ENCODE peak calls at places on chromosomes 2 and 18, in six cellular contexts. One of them, this sample, is unnamed.
A peak's percentile ranks its signal among the peaks of the same experiment; 100 is the strongest.

GRCh38 chr18:24060644-24061043 is 46.1 kb downstream of the TTC39C start:
- DNase-seq in colonic mucosa: no peak
- DNase-seq in dorsolateral prefrontal cortex: no peak
- DNase-seq in fibroblast of mammary gland: peak; percentile 59
- DNase-seq in GM23338: no peak
- DNase-seq in tibial artery: no peak
- DNase-seq in this sample: peak; percentile 29

GRCh38 chr2:39266139-39266805 is 22.5 kb upstream of the CDKL4 start:
- DNase-seq in GM23338: no peak
- DNase-seq in dorsolateral prefrontal cortex: no peak
- DNase-seq in tibial artery: no peak
- DNase-seq in fibroblast of mammary gland: peak; percentile 8
- DNase-seq in colonic mucosa: no peak
- DNase-seq in this sample: peak; percentile 6

GRCh38 chr2:10720306-10720705 is 1.1 kb upstream of the ATP6V1C2 start:
- DNase-seq in dorsolateral prefrontal cortex: no peak
- DNase-seq in fibroblast of mammary gland: no peak
- DNase-seq in colonic mucosa: no peak
- DNase-seq in tibial artery: no peak
- DNase-seq in GM23338: no peak
- DNase-seq in this sample: no peak

GRCh38 chr2:100957971-100958653 is 44.0 kb upstream of the RPL31 start:
- DNase-seq in GM23338: no peak
- DNase-seq in tibial artery: peak; percentile 81
- DNase-seq in dorsolateral prefrontal cortex: no peak
- DNase-seq in colonic mucosa: no peak
- DNase-seq in fibroblast of mammary gland: peak; percentile 96
- DNase-seq in this sample: peak; percentile 79

GRCh38 chr18:24214913-24215312 is 76.1 kb downstream of the CABYR start:
- DNase-seq in fibroblast of mammary gland: no peak
- DNase-seq in colonic mucosa: no peak
- DNase-seq in tibial artery: no peak
- DNase-seq in GM23338: no peak
- DNase-seq in dorsolateral prefrontal cortex: no peak
- DNase-seq in this sample: no peak

GRCh38 chr2:55112229-55113016 is 62.2 kb upstream of the RTN4 start:
- DNase-seq in fibroblast of mammary gland: peak; percentile 84
- DNase-seq in tibial artery: peak; percentile 92
- DNase-seq in GM23338: no peak
- DNase-seq in colonic mucosa: peak; percentile 65
- DNase-seq in dorsolateral prefrontal cortex: peak; percentile 82
- DNase-seq in this sample: peak; percentile 43

GRCh38 chr18:31247574-31248199 is 70.3 kb upstream of the DSG1 start:
- DNase-seq in fibroblast of mammary gland: peak; percentile 9
- DNase-seq in dorsolateral prefrontal cortex: no peak
- DNase-seq in tibial artery: no peak
- DNase-seq in GM23338: no peak
- DNase-seq in colonic mucosa: no peak
- DNase-seq in this sample: peak; percentile 72

GRCh38 chr2:167294031-167294774 is 405.9 kb downstream of the XIRP2 start:
- DNase-seq in dorsolateral prefrontal cortex: peak; percentile 34
- DNase-seq in fibroblast of mammary gland: peak; percentile 28
- DNase-seq in colonic mucosa: peak; percentile 54
- DNase-seq in tibial artery: peak; percentile 66
- DNase-seq in GM23338: peak; percentile 73
- DNase-seq in this sample: peak; percentile 30

GRCh38 chr2:127639111-127639474 is 6.9 kb upstream of the GPR17 start:
- DNase-seq in fibroblast of mammary gland: no peak
- DNase-seq in tibial artery: no peak
- DNase-seq in dorsolateral prefrontal cortex: no peak
- DNase-seq in GM23338: no peak
- DNase-seq in colonic mucosa: no peak
- DNase-seq in this sample: no peak

GRCh38 chr2:28674062-28674712 is 77.4 kb upstream of the PPP1CB start:
- DNase-seq in colonic mucosa: no peak
- DNase-seq in tibial artery: no peak
- DNase-seq in GM23338: no peak
- DNase-seq in dorsolateral prefrontal cortex: no peak
- DNase-seq in fibroblast of mammary gland: no peak
- DNase-seq in this sample: peak; percentile 57

GRCh38 chr2:169933124-169933711 is 106.0 kb downstream of the UBR3 start:
- DNase-seq in GM23338: peak; percentile 61
- DNase-seq in tibial artery: no peak
- DNase-seq in dorsolateral prefrontal cortex: no peak
- DNase-seq in fibroblast of mammary gland: peak; percentile 68
- DNase-seq in colonic mucosa: no peak
- DNase-seq in this sample: peak; percentile 62

GRCh38 chr2:134167015-134167414 is 86.9 kb upstream of the MGAT5 start:
- DNase-seq in dorsolateral prefrontal cortex: no peak
- DNase-seq in fibroblast of mammary gland: peak; percentile 40
- DNase-seq in GM23338: no peak
- DNase-seq in colonic mucosa: no peak
- DNase-seq in tibial artery: no peak
- DNase-seq in this sample: no peak

GRCh38 chr2:210233487-210233886 is 8.2 kb upstream of the ACADL start:
- DNase-seq in dorsolateral prefrontal cortex: no peak
- DNase-seq in colonic mucosa: no peak
- DNase-seq in fibroblast of mammary gland: no peak
- DNase-seq in GM23338: no peak
- DNase-seq in tibial artery: peak; percentile 92
- DNase-seq in this sample: no peak
- TF ChIP-seq CTCF in dorsolateral prefrontal cortex: no peak
- TF ChIP-seq CTCF in colonic mucosa: no peak
- TF ChIP-seq CTCF in fibroblast of mammary gland: no peak
- TF ChIP-seq CTCF in GM23338: no peak
- TF ChIP-seq CTCF in tibial artery: peak; percentile 83
- TF ChIP-seq CTCF in this sample: no peak

DNA sequence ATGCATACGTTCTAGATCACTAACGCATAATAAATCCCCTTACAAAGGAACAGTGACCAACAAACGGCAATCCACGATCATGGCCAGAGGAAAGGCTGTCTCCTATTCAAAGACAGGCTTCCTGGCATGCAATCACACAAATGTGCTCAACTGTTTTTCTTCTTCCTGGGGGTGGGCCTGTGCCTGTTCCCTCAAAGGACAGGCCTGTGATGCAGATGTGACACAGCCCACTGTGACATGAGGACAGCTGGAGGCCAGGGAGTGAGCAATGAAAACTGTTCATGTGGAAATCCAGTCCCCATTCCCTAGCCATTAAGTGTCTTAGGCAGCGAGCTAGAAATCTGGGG is 143.8 kb upstream of the LMAN1 start:
- DNase-seq in GM23338: no peak
- DNase-seq in dorsolateral prefrontal cortex: no peak
- DNase-seq in tibial artery: no peak
- DNase-seq in colonic mucosa: no peak
- DNase-seq in fibroblast of mammary gland: no peak
- DNase-seq in this sample: no peak
- H3K4me3 ChIP-seq in GM23338: no peak overlapping the region
- H3K4me3 ChIP-seq in dorsolateral prefrontal cortex: no peak overlapping the region
- H3K4me3 ChIP-seq in tibial artery: no peak overlapping the region
- H3K4me3 ChIP-seq in colonic mucosa: no peak overlapping the region
- H3K4me3 ChIP-seq in fibroblast of mammary gland: no peak overlapping the region
- H3K4me3 ChIP-seq in this sample: no peak overlapping the region

GRCh38 chr18:10194592-10194991 is 259.8 kb upstream of the APCDD1 start:
- DNase-seq in fibroblast of mammary gland: peak; percentile 8
- DNase-seq in GM23338: no peak
- DNase-seq in colonic mucosa: no peak
- DNase-seq in tibial artery: no peak
- DNase-seq in dorsolateral prefrontal cortex: no peak
- DNase-seq in this sample: no peak
- TF ChIP-seq CTCF in fibroblast of mammary gland: no peak
- TF ChIP-seq CTCF in GM23338: peak; percentile 10
- TF ChIP-seq CTCF in colonic mucosa: no peak
- TF ChIP-seq CTCF in tibial artery: no peak
- TF ChIP-seq CTCF in dorsolateral prefrontal cortex: peak; percentile 10
- TF ChIP-seq CTCF in this sample: peak; percentile 4

GRCh38 chr2:158103358-158104021 is 1.8 kb downstream of the UPP2 start:
- DNase-seq in fibroblast of mammary gland: no peak
- DNase-seq in GM23338: peak; percentile 40
- DNase-seq in tibial artery: no peak
- DNase-seq in dorsolateral prefrontal cortex: no peak
- DNase-seq in colonic mucosa: no peak
- DNase-seq in this sample: no peak

GRCh38 chr2:158102446-158102845 is 770 bp downstream of the UPP2 start:
- DNase-seq in GM23338: no peak
- DNase-seq in dorsolateral prefrontal cortex: no peak
- DNase-seq in colonic mucosa: no peak
- DNase-seq in fibroblast of mammary gland: no peak
- DNase-seq in tibial artery: no peak
- DNase-seq in this sample: peak; percentile 8

GRCh38 chr2:158100411-158100810 is 1.3 kb upstream of the UPP2 start:
- DNase-seq in dorsolateral prefrontal cortex: no peak
- DNase-seq in GM23338: no peak
- DNase-seq in tibial artery: no peak
- DNase-seq in colonic mucosa: no peak
- DNase-seq in fibroblast of mammary gland: no peak
- DNase-seq in this sample: no peak

GRCh38 chr2:158099716-158100115 is 2.0 kb upstream of the UPP2 start:
- DNase-seq in colonic mucosa: no peak
- DNase-seq in fibroblast of mammary gland: peak; percentile 46
- DNase-seq in dorsolateral prefrontal cortex: no peak
- DNase-seq in tibial artery: no peak
- DNase-seq in GM23338: no peak
- DNase-seq in this sample: peak; percentile 17

GRCh38 chr2:158101384-158101926 is at the start of gene UPP2:
- DNase-seq in GM23338: no peak
- DNase-seq in tibial artery: no peak
- DNase-seq in fibroblast of mammary gland: no peak
- DNase-seq in dorsolateral prefrontal cortex: no peak
- DNase-seq in colonic mucosa: no peak
- DNase-seq in this sample: no peak
- H3K4me3 ChIP-seq in GM23338: no peak within 1 kb of the TSS
- H3K4me3 ChIP-seq in tibial artery: no peak within 1 kb of the TSS
- H3K4me3 ChIP-seq in fibroblast of mammary gland: no peak within 1 kb of the TSS
- H3K4me3 ChIP-seq in dorsolateral prefrontal cortex: no peak within 1 kb of the TSS
- H3K4me3 ChIP-seq in colonic mucosa: no peak within 1 kb of the TSS
- H3K4me3 ChIP-seq in this sample: no peak within 1 kb of the TSS

GRCh38 chr18:78934551-78935225 is 44.9 kb upstream of the SALL3 start:
- DNase-seq in colonic mucosa: no peak
- DNase-seq in tibial artery: peak; percentile 32
- DNase-seq in GM23338: no peak
- DNase-seq in dorsolateral prefrontal cortex: no peak
- DNase-seq in fibroblast of mammary gland: no peak
- DNase-seq in this sample: no peak

GRCh38 chr18:78935406-78935805 is 44.2 kb upstream of the SALL3 start:
- DNase-seq in fibroblast of mammary gland: no peak
- DNase-seq in GM23338: no peak
- DNase-seq in dorsolateral prefrontal cortex: no peak
- DNase-seq in tibial artery: no peak
- DNase-seq in colonic mucosa: no peak
- DNase-seq in this sample: no peak

GRCh38 chr18:78936251-78937005 is 43.2 kb upstream of the SALL3 start:
- DNase-seq in dorsolateral prefrontal cortex: no peak
- DNase-seq in colonic mucosa: no peak
- DNase-seq in tibial artery: no peak
- DNase-seq in fibroblast of mammary gland: no peak
- DNase-seq in GM23338: no peak
- DNase-seq in this sample: no peak

GRCh38 chr18:78939105-78939504 is 40.5 kb upstream of the SALL3 start:
- DNase-seq in colonic mucosa: no peak
- DNase-seq in dorsolateral prefrontal cortex: no peak
- DNase-seq in tibial artery: no peak
- DNase-seq in fibroblast of mammary gland: no peak
- DNase-seq in GM23338: no peak
- DNase-seq in this sample: no peak

GRCh38 chr18:78937166-78937565 is 42.5 kb upstream of the SALL3 start:
- DNase-seq in GM23338: no peak
- DNase-seq in dorsolateral prefrontal cortex: no peak
- DNase-seq in colonic mucosa: no peak
- DNase-seq in tibial artery: peak; percentile 38
- DNase-seq in fibroblast of mammary gland: no peak
- DNase-seq in this sample: no peak
- TF ChIP-seq CTCF in GM23338: no peak
- TF ChIP-seq CTCF in dorsolateral prefrontal cortex: no peak
- TF ChIP-seq CTCF in colonic mucosa: no peak
- TF ChIP-seq CTCF in tibial artery: no peak
- TF ChIP-seq CTCF in fibroblast of mammary gland: no peak
- TF ChIP-seq CTCF in this sample: no peak

GRCh38 chr2:119230219-119230618 is 6.6 kb downstream of the STEAP3 start:
- DNase-seq in fibroblast of mammary gland: no peak
- DNase-seq in tibial artery: no peak
- DNase-seq in colonic mucosa: no peak
- DNase-seq in dorsolateral prefrontal cortex: no peak
- DNase-seq in GM23338: no peak
- DNase-seq in this sample: no peak
- H3K4me3 ChIP-seq in fibroblast of mammary gland: no peak overlapping the region
- H3K4me3 ChIP-seq in tibial artery: no peak overlapping the region
- H3K4me3 ChIP-seq in colonic mucosa: no peak overlapping the region
- H3K4me3 ChIP-seq in dorsolateral prefrontal cortex: no peak overlapping the region
- H3K4me3 ChIP-seq in GM23338: no peak overlapping the region
- H3K4me3 ChIP-seq in this sample: no peak overlapping the region

This sample was measured in fibroblast of pulmonary artery.